ENCODE peak calls at places on chromosomes 11 and 22, in four cellular contexts. J is fibroblast of pulmonary artery, O is suprapubic skin, Y is dorsolateral prefrontal cortex. G is an unnamed sample.

GRCh38 chr11:3164138-3164539 is 971 bp downstream of the OSBPL5 start:
- DNase-seq in J (no peak), O (no peak), Y (peak; percentile 40), G (no peak)

GRCh38 chr22:17938484-17938924 is 85.9 kb downstream of the MICAL3 start:
- DNase-seq in J (peak; percentile 62), O (no peak), Y (no peak), G (no peak)

GRCh38 chr11:18844753-18845367 is 53.3 kb upstream of the PTPN5 start:
- DNase-seq in J (peak; percentile 44), O (no peak), Y (no peak), G (no peak)

GRCh38 chr22:44824271-44824670 is 71.9 kb downstream of the ARHGAP8 start:
- DNase-seq in J (no peak), O (no peak), Y (no peak), G (no peak)

GRCh38 chr11:70473186-70473872 is 75.0 kb downstream of the CTTN start:
- DNase-seq in J (no peak), O (no peak), Y (peak; percentile 16), G (no peak)

GRCh38 chr22:38246046-38246658 is 26.7 kb downstream of the TMEM184B start:
- DNase-seq in J (no peak), O (no peak), Y (no peak), G (no peak)

GRCh38 chr22:48938741-48939140 is 888.9 kb downstream of the BRD1 start:
- DNase-seq in J (no peak), O (peak; percentile 15), Y (no peak), G (no peak)

GRCh38 chr11:34653851-34654490 is 33.1 kb downstream of the EHF start:
- DNase-seq in J (peak; percentile 97), O (no peak), Y (no peak), G (no peak)

GRCh38 chr11:34567733-34568132 is 53.2 kb upstream of the EHF start:
- DNase-seq in J (no peak), O (no peak), Y (no peak), G (no peak)

GRCh38 chr11:834371-835316 is 1.9 kb downstream of the CD151 start:
- DNase-seq in J (peak; percentile 61), O (no peak), Y (no peak), G (peak; percentile 62)

GRCh38 chr22:45202333-45203149 is 38.2 kb downstream of the KIAA0930 start:
- DNase-seq in J (no peak), O (no peak), Y (no peak), G (no peak)

GRCh38 chr22:29820941-29821789 is 16.9 kb downstream of the ASCC2 start:
- DNase-seq in J (peak; percentile 100), O (peak; percentile 82), Y (no peak), G (peak; percentile 54)

GRCh38 chr11:85109141-85109540 is 518.0 kb downstream of the DLG2 start:
- DNase-seq in J (no peak), O (no peak), Y (no peak), G (no peak)
- H3K4me3 ChIP-seq in J (no peak overlapping the region), O (no peak overlapping the region), Y (no peak overlapping the region), G (no peak overlapping the region)

GRCh38 chr11:46675288-46675851 is 25.0 kb downstream of the ARHGAP1 start:
- DNase-seq in J (peak; percentile 59), O (peak; percentile 78), Y (no peak), G (no peak)
- TF ChIP-seq CTCF in J (peak; percentile 4), O (no peak), Y (no peak), G (peak; percentile 28)

DNA sequence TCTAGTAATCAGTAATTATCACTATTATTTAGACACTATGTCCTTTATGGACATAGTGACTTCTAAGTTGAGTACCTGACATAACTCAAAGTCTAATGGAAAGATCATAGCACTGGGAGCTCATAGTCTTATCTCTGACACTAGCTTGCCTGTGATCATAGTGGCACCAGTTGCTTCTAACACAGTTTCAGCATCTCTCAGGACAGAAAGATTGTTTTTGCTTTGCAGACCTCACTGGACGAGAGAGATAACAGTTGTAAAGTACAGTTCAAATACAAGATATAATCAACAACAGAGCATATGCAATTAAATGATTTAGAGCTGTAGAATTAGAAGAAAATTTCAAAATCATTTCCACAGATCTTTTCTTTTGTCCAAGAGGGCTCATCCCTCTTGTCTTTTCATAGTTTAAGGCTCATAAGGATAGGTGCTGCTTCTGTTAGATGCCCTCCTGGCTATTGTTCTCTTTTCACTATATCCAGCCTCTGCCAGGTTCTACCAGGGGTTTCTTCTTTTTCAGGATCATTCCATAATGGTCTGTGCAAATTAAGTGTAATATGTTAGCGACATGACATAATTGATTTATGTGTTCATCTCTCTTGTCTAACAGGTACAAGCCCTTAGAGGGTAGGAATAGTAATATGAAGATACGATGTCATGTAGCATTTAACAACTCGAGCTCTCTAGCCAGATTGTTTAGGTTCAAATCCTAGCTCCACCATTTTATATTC is 1175.4 kb upstream of the TENM4 start:
- DNase-seq in J (no peak), O (no peak), Y (no peak), G (no peak)
- H3K4me3 ChIP-seq in J (no peak overlapping the region), O (no peak overlapping the region), Y (no peak overlapping the region), G (no peak overlapping the region)

GRCh38 chr11:116211166-116211565 is 561.6 kb downstream of the BUD13 start:
- DNase-seq in J (no peak), O (no peak), Y (no peak), G (no peak)
- TF ChIP-seq CTCF in J (no peak), O (no peak), Y (no peak), G (no peak)

GRCh38 chr11:73272680-73273038 is 521 bp downstream of the P2RY6 start:
- DNase-seq in J (no peak), O (no peak), Y (no peak), G (no peak)
- H3K4me3 ChIP-seq in J (no peak overlapping the region), O (no peak overlapping the region), Y (no peak overlapping the region), G (peak overlapping the region; percentile 15)

GRCh38 chr22:31489632-31490495 is at the start of gene EIF4ENIF1:
- DNase-seq in J (peak; percentile 85), O (peak; percentile 90), Y (peak; percentile 87), G (peak; percentile 64)

GRCh38 chr22:31490496-31490925 is 869 bp upstream of the EIF4ENIF1 start:
- DNase-seq in J (peak; percentile 71), O (no peak), Y (peak; percentile 45), G (no peak)

GRCh38 chr22:31488988-31489617 is 539 bp downstream of the EIF4ENIF1 start:
- DNase-seq in J (peak; percentile 27), O (peak; percentile 70), Y (peak; percentile 61), G (no peak)

GRCh38 chr22:31492151-31492550 is 2.5 kb upstream of the EIF4ENIF1 start:
- DNase-seq in J (no peak), O (no peak), Y (no peak), G (no peak)

DNA sequence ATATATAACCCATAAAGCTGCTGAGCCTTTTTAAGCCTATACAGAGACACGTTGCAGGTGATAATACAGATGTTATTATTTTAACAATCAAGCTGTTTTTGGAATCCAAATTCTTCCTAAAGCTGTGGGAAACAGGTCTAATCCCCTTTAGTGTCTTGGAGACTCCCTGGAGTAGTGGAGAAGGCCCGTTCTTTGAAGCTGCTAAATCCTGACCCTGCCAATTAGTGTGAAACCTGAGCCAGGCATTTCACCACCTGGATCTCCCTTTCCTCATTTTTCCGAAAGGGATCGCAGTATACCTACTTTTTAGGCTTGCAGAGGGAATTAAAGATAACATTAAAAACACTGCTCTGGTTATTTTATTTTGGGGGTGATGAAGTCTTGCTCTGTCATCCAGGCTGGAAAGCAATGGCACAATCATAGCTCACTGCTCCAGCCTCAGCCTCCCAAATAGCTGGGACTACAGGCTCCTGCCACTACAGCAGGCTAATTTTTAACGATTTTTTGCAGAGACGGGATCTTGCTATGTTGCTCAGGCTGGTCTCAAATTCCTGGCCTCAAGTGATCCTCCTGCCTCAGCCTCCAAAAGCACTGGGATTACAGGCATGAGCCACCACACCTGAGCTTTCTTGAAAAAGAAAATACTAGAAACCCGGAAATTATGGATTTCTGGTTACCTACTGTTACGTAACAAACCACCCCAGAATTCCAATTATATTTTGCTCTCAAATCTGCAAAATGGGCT is 1.7 kb upstream of the EIF4ENIF1 start:
- DNase-seq in J (no peak), O (no peak), Y (no peak), G (no peak)
- TF ChIP-seq CTCF in J (no peak), O (no peak), Y (no peak), G (no peak)

DNA sequence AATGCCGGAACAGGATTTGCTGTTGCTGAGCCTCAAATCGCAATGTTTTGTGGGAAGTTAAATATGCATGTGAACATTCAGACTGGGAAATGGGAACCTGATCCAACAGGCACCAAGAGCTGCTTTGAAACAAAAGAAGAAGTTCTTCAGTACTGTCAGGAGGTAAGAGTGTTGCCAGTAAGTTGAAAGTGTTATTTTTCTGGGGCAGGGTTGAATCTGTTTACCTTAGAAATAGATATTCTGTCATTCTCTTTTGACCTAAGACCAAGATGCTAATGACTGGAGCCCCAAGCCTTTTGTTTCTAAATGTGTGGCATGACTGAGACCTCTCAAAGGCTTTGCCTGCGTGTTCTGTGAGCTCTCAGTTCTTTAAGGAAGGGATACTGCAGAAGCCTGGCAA is 39.7 kb downstream of the APLP2 start:
- DNase-seq in J (no peak), O (no peak), Y (no peak), G (no peak)
- H3K4me3 ChIP-seq in J (no peak overlapping the region), O (no peak overlapping the region), Y (no peak overlapping the region), G (no peak overlapping the region)

GRCh38 chr22:19957445-19957844 is 15.8 kb upstream of the TXNRD2 start:
- DNase-seq in J (no peak), O (peak; percentile 65), Y (no peak), G (no peak)
- TF ChIP-seq CTCF in J (no peak), O (no peak), Y (no peak), G (no peak)

DNA sequence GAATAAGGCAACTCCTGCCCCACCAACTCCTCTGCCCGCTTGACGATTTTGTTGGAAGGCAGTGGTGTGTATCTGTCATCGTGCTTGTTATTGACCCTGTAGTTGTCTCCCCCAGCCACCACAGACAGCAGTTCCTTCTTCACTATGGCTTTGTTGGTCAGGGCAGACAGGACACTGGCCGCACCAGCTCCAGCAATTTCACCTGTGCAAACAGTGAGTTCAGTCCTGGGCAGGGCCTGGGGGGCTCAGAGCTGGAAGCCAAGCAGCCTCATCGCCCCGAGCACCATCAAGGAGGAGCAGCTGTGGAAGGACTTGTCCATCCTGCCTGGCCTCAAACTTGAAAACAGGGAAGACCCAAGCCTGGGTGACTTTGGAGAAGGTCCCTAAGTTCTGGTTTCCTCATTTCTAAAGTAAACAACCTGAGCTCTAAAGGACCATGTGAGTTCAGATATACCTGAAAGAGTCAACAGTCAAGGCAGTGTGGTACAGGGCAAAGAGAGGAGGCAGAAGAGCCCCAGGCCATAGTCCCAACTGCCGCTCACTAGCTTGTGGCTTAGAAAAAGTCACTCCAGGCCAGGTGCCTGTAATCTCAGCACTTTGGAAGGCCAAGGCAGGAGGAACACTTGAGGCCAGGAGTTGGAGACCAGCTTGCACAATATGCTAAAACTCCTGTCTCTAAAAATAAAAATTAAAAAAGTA is 4.6 kb downstream of the PLAAT2 start:
- DNase-seq in J (no peak), O (no peak), Y (no peak), G (no peak)
- H3K4me3 ChIP-seq in J (no peak overlapping the region), O (no peak overlapping the region), Y (no peak overlapping the region), G (no peak overlapping the region)

G was measured in thoracic aorta.